ENCODE peak calls at places on chromosomes 13 and 19, in seven cellular contexts. G is RCC 7860; I is stimulated activated CD8-positive, alpha-beta memory T cell treated with anti-CD3 and anti-CD28 coated beads, Interleukin-15, amount 100 ng/mL, for 4 hours; U is HS-5; X is T-helper 17 cell; R is Right ventricle myocardium superior; B is H9. L is an unnamed sample.

GRCh38 chr13:26682606-26683005 is 78.0 kb downstream of the GPR12 start:
- DNase-seq in G (no peak), I (no peak), U (no peak), X (no peak), R (no peak), B (no peak), L (no peak)

GRCh38 chr13:112990783-112991182 is 21.8 kb downstream of the MCF2L start:
- DNase-seq in G (no peak), I (no peak), U (no peak), X (no peak), R (no peak), B (peak), L (no peak)

GRCh38 chr19:38023245-38023644 is 116.2 kb downstream of the SIPA1L3 start:
- DNase-seq in G (no peak), I (no peak), U (no peak), X (no peak), R (no peak), B (no peak), L (no peak)

GRCh38 chr13:113635709-113636108 is 22.3 kb downstream of the ATP4B start:
- DNase-seq in G (no peak), I (no peak), U (no peak), X (no peak), R (no peak), B (no peak), L (no peak)

GRCh38 chr13:113448885-113449692 is 4.2 kb downstream of the ADPRHL1 start:
- DNase-seq in G (no peak), I (peak), U (no peak), X (no peak), R (no peak), B (no peak), L (no peak)

GRCh38 chr19:28150129-28150528 is 1062.8 kb downstream of the UQCRFS1 start:
- DNase-seq in G (no peak), I (no peak), U (no peak), X (no peak), R (no peak), B (no peak), L (no peak)

GRCh38 chr19:46299004-46299509 is 2.2 kb downstream of the HIF3A start:
- DNase-seq in G (peak), I (no peak), U (peak), X (no peak), R (peak), B (no peak), L (peak)

GRCh38 chr13:44918323-44919102 is 70.8 kb downstream of the NUFIP1 start:
- DNase-seq in G (peak), I (peak), U (peak), X (peak), R (peak), B (peak), L (peak)

GRCh38 chr19:45547965-45548609 is 36.5 kb downstream of the OPA3 start:
- DNase-seq in G (no peak), I (no peak), U (peak), X (no peak), R (no peak), B (peak), L (no peak)